ENCODE peak calls at places on chromosomes 13 and 19, in ten cellular contexts. One of them, this sample, is unnamed.

GRCh38 chr19:3494559-3494958 is 5.9 kb downstream of the DOHH start:
- DNase-seq in AG09319: no peak
- DNase-seq in NCI-H526 treated with DMSO at 0.1 percent for 48 hours: no peak
- DNase-seq in activated naive CD8-positive, alpha-beta T cell treated with anti-CD3 and anti-CD28 coated beads, Interleukin-2, amount 10 ng/mL, durations not matched to agents 7 days and 5 days: no peak
- DNase-seq in activated effector memory CD4-positive, alpha-beta T cell treated with Interleukin-2 at 50 U/mL for 16 hours: peak
- DNase-seq in posterior cingulate gyrus: no peak
- DNase-seq in hypothalamus: no peak
- DNase-seq in ELR: no peak
- DNase-seq in GOT3: no peak
- DNase-seq in tibial artery: no peak
- DNase-seq in this sample: no peak

GRCh38 chr19:48635263-48635965 is 1.8 kb downstream of the DBP start:
- DNase-seq in AG09319: no peak
- DNase-seq in NCI-H526 treated with DMSO at 0.1 percent for 48 hours: peak
- DNase-seq in activated naive CD8-positive, alpha-beta T cell treated with anti-CD3 and anti-CD28 coated beads, Interleukin-2, amount 10 ng/mL, durations not matched to agents 7 days and 5 days: peak
- DNase-seq in activated effector memory CD4-positive, alpha-beta T cell treated with Interleukin-2 at 50 U/mL for 16 hours: peak
- DNase-seq in posterior cingulate gyrus: no peak
- DNase-seq in hypothalamus: peak
- DNase-seq in ELR: peak
- DNase-seq in GOT3: no peak
- DNase-seq in tibial artery: peak
- DNase-seq in this sample: no peak

GRCh38 chr13:38879278-38879677 is 111.4 kb downstream of the STOML3 start:
- DNase-seq in AG09319: no peak
- DNase-seq in NCI-H526 treated with DMSO at 0.1 percent for 48 hours: no peak
- DNase-seq in activated naive CD8-positive, alpha-beta T cell treated with anti-CD3 and anti-CD28 coated beads, Interleukin-2, amount 10 ng/mL, durations not matched to agents 7 days and 5 days: no peak
- DNase-seq in activated effector memory CD4-positive, alpha-beta T cell treated with Interleukin-2 at 50 U/mL for 16 hours: no peak
- DNase-seq in posterior cingulate gyrus: no peak
- DNase-seq in hypothalamus: no peak
- DNase-seq in ELR: no peak
- DNase-seq in GOT3: no peak
- DNase-seq in tibial artery: no peak
- DNase-seq in this sample: peak

GRCh38 chr13:101267656-101268055 is 148.7 kb downstream of the NALCN start:
- DNase-seq in AG09319: no peak
- DNase-seq in NCI-H526 treated with DMSO at 0.1 percent for 48 hours: no peak
- DNase-seq in activated naive CD8-positive, alpha-beta T cell treated with anti-CD3 and anti-CD28 coated beads, Interleukin-2, amount 10 ng/mL, durations not matched to agents 7 days and 5 days: no peak
- DNase-seq in activated effector memory CD4-positive, alpha-beta T cell treated with Interleukin-2 at 50 U/mL for 16 hours: no peak
- DNase-seq in posterior cingulate gyrus: no peak
- DNase-seq in hypothalamus: no peak
- DNase-seq in ELR: peak
- DNase-seq in GOT3: no peak
- DNase-seq in tibial artery: no peak
- DNase-seq in this sample: no peak

GRCh38 chr13:76027131-76027530 is 391.0 kb downstream of the LMO7 start:
- DNase-seq in AG09319: no peak
- DNase-seq in NCI-H526 treated with DMSO at 0.1 percent for 48 hours: no peak
- DNase-seq in activated naive CD8-positive, alpha-beta T cell treated with anti-CD3 and anti-CD28 coated beads, Interleukin-2, amount 10 ng/mL, durations not matched to agents 7 days and 5 days: no peak
- DNase-seq in activated effector memory CD4-positive, alpha-beta T cell treated with Interleukin-2 at 50 U/mL for 16 hours: no peak
- DNase-seq in posterior cingulate gyrus: no peak
- DNase-seq in hypothalamus: no peak
- DNase-seq in ELR: no peak
- DNase-seq in GOT3: no peak
- DNase-seq in tibial artery: no peak
- DNase-seq in this sample: no peak

GRCh38 chr19:4969772-4970531 is 1.0 kb downstream of the KDM4B start:
- DNase-seq in AG09319: no peak
- DNase-seq in NCI-H526 treated with DMSO at 0.1 percent for 48 hours: no peak
- DNase-seq in activated naive CD8-positive, alpha-beta T cell treated with anti-CD3 and anti-CD28 coated beads, Interleukin-2, amount 10 ng/mL, durations not matched to agents 7 days and 5 days: peak
- DNase-seq in activated effector memory CD4-positive, alpha-beta T cell treated with Interleukin-2 at 50 U/mL for 16 hours: no peak
- DNase-seq in posterior cingulate gyrus: no peak
- DNase-seq in hypothalamus: no peak
- DNase-seq in ELR: peak
- DNase-seq in GOT3: no peak
- DNase-seq in tibial artery: no peak
- DNase-seq in this sample: no peak

GRCh38 chr13:109867766-109868165 is 81.4 kb upstream of the IRS2 start:
- DNase-seq in AG09319: no peak
- DNase-seq in NCI-H526 treated with DMSO at 0.1 percent for 48 hours: no peak
- DNase-seq in activated naive CD8-positive, alpha-beta T cell treated with anti-CD3 and anti-CD28 coated beads, Interleukin-2, amount 10 ng/mL, durations not matched to agents 7 days and 5 days: no peak
- DNase-seq in activated effector memory CD4-positive, alpha-beta T cell treated with Interleukin-2 at 50 U/mL for 16 hours: no peak
- DNase-seq in posterior cingulate gyrus: no peak
- DNase-seq in hypothalamus: no peak
- DNase-seq in ELR: no peak
- DNase-seq in GOT3: no peak
- DNase-seq in tibial artery: no peak
- DNase-seq in this sample: no peak

GRCh38 chr19:45476349-45476717 is 8.5 kb downstream of the FOSB start:
- DNase-seq in AG09319: no peak
- DNase-seq in NCI-H526 treated with DMSO at 0.1 percent for 48 hours: no peak
- DNase-seq in activated naive CD8-positive, alpha-beta T cell treated with anti-CD3 and anti-CD28 coated beads, Interleukin-2, amount 10 ng/mL, durations not matched to agents 7 days and 5 days: no peak
- DNase-seq in activated effector memory CD4-positive, alpha-beta T cell treated with Interleukin-2 at 50 U/mL for 16 hours: no peak
- DNase-seq in posterior cingulate gyrus: no peak
- DNase-seq in hypothalamus: no peak
- DNase-seq in ELR: no peak
- DNase-seq in GOT3: no peak
- DNase-seq in tibial artery: no peak
- DNase-seq in this sample: no peak

GRCh38 chr19:911197-912033 is 1.6 kb downstream of the R3HDM4 start:
- DNase-seq in AG09319: no peak
- DNase-seq in NCI-H526 treated with DMSO at 0.1 percent for 48 hours: no peak
- DNase-seq in activated naive CD8-positive, alpha-beta T cell treated with anti-CD3 and anti-CD28 coated beads, Interleukin-2, amount 10 ng/mL, durations not matched to agents 7 days and 5 days: no peak
- DNase-seq in activated effector memory CD4-positive, alpha-beta T cell treated with Interleukin-2 at 50 U/mL for 16 hours: no peak
- DNase-seq in posterior cingulate gyrus: no peak
- DNase-seq in hypothalamus: no peak
- DNase-seq in ELR: no peak
- DNase-seq in GOT3: no peak
- DNase-seq in tibial artery: no peak
- DNase-seq in this sample: no peak

GRCh38 chr13:74103196-74103595 is 31.0 kb downstream of the KLF12 start:
- DNase-seq in AG09319: no peak
- DNase-seq in NCI-H526 treated with DMSO at 0.1 percent for 48 hours: no peak
- DNase-seq in activated naive CD8-positive, alpha-beta T cell treated with anti-CD3 and anti-CD28 coated beads, Interleukin-2, amount 10 ng/mL, durations not matched to agents 7 days and 5 days: no peak
- DNase-seq in activated effector memory CD4-positive, alpha-beta T cell treated with Interleukin-2 at 50 U/mL for 16 hours: no peak
- DNase-seq in posterior cingulate gyrus: no peak
- DNase-seq in hypothalamus: no peak
- DNase-seq in ELR: no peak
- DNase-seq in GOT3: no peak
- DNase-seq in tibial artery: no peak
- DNase-seq in this sample: no peak

GRCh38 chr13:92538164-92538563 is 688.4 kb upstream of the GPC6 start:
- DNase-seq in AG09319: no peak
- DNase-seq in NCI-H526 treated with DMSO at 0.1 percent for 48 hours: no peak
- DNase-seq in activated naive CD8-positive, alpha-beta T cell treated with anti-CD3 and anti-CD28 coated beads, Interleukin-2, amount 10 ng/mL, durations not matched to agents 7 days and 5 days: no peak
- DNase-seq in activated effector memory CD4-positive, alpha-beta T cell treated with Interleukin-2 at 50 U/mL for 16 hours: no peak
- DNase-seq in posterior cingulate gyrus: no peak
- DNase-seq in hypothalamus: no peak
- DNase-seq in ELR: no peak
- DNase-seq in GOT3: no peak
- DNase-seq in tibial artery: no peak
- DNase-seq in this sample: no peak

GRCh38 chr13:38514575-38514974 is 164.9 kb downstream of the UFM1 start:
- DNase-seq in AG09319: no peak
- DNase-seq in NCI-H526 treated with DMSO at 0.1 percent for 48 hours: no peak
- DNase-seq in activated naive CD8-positive, alpha-beta T cell treated with anti-CD3 and anti-CD28 coated beads, Interleukin-2, amount 10 ng/mL, durations not matched to agents 7 days and 5 days: no peak
- DNase-seq in activated effector memory CD4-positive, alpha-beta T cell treated with Interleukin-2 at 50 U/mL for 16 hours: no peak
- DNase-seq in posterior cingulate gyrus: no peak
- DNase-seq in hypothalamus: no peak
- DNase-seq in ELR: no peak
- DNase-seq in GOT3: no peak
- DNase-seq in tibial artery: no peak
- DNase-seq in this sample: no peak

This sample was measured in dermis microvascular lymphatic vessel endothelial cell.